ENCODE peak calls at places on chromosomes 4 and X, in six cellular contexts. L is T-helper 9 cell; N is COLO829; Q is NCI-H1105; H is iPS-NIHi11; T is stimulated activated CD4-positive, alpha-beta T cell treated with anti-CD3 and anti-CD28 coated beads, Interleukin-1b, Interleukin-23, amount 100 ng/mL, for 24 hours. C is an unnamed sample.

GRCh38 chr4:153083447-153083921 is 120.8 kb upstream of the TRIM2 start:
- DNase-seq in L (peak), N (peak), Q (peak), H (peak), T (peak), C (peak)

GRCh38 chrX:4830880-4831557 is 1117.6 kb upstream of the PRKX start:
- DNase-seq in L (no peak), N (no peak), Q (no peak), H (no peak), T (no peak), C (no peak)

GRCh38 chrX:55486736-55487135 is 2.9 kb downstream of the USP51 start:
- DNase-seq in L (no peak), N (no peak), Q (no peak), H (no peak), T (no peak), C (no peak)

GRCh38 chr4:148539387-148539786 is 97.2 kb upstream of the NR3C2 start:
- DNase-seq in L (no peak), N (no peak), Q (no peak), H (peak), T (no peak), C (no peak)

GRCh38 chr4:169099775-169100180 is 89.7 kb upstream of the CBR4 start:
- DNase-seq in L (no peak), N (no peak), Q (no peak), H (no peak), T (no peak), C (no peak)

GRCh38 chr4:184261246-184261645 is 43.6 kb upstream of the ENPP6 start:
- DNase-seq in L (no peak), N (no peak), Q (no peak), H (no peak), T (no peak), C (peak)

GRCh38 chr4:4443821-4444220 is 56.9 kb downstream of the NSG1 start:
- DNase-seq in L (no peak), N (no peak), Q (no peak), H (no peak), T (no peak), C (no peak)

GRCh38 chr4:80101768-80102116 is 28.7 kb upstream of the ANTXR2 start:
- DNase-seq in L (no peak), N (peak), Q (no peak), H (no peak), T (no peak), C (no peak)

GRCh38 chrX:71111141-71111843 is at the start of gene IL2RG:
- DNase-seq in L (peak), N (no peak), Q (no peak), H (no peak), T (peak), C (peak)

GRCh38 chr4:124427095-124427767 is 285.3 kb downstream of the ANKRD50 start:
- DNase-seq in L (no peak), N (peak), Q (no peak), H (no peak), T (no peak), C (no peak)

GRCh38 chr4:184275766-184276165 is 58.1 kb upstream of the ENPP6 start:
- DNase-seq in L (no peak), N (no peak), Q (no peak), H (no peak), T (no peak), C (no peak)

GRCh38 chr4:1505511-1506451 is 99.5 kb upstream of the NKX1-1 start:
- DNase-seq in L (no peak), N (no peak), Q (no peak), H (peak), T (no peak), C (no peak)

GRCh38 chr4:146407257-146407656 is 114.5 kb downstream of the SLC10A7 start:
- DNase-seq in L (no peak), N (no peak), Q (no peak), H (no peak), T (no peak), C (no peak)

GRCh38 chr4:183541081-183542045 is 36.5 kb downstream of the ING2 start:
- DNase-seq in L (no peak), N (no peak), Q (no peak), H (peak), T (no peak), C (no peak)

GRCh38 chrX:140949231-140949630 is 53.2 kb upstream of the SPANXB1 start:
- DNase-seq in L (no peak), N (no peak), Q (no peak), H (no peak), T (no peak), C (no peak)

GRCh38 chr4:86834901-86835300 is 14.3 kb downstream of the SLC10A6 start:
- DNase-seq in L (no peak), N (no peak), Q (no peak), H (no peak), T (no peak), C (no peak)

GRCh38 chrX:54494970-54495813 is 842 bp downstream of the FGD1 start:
- DNase-seq in L (no peak), N (no peak), Q (no peak), H (peak), T (no peak), C (no peak)

GRCh38 chrX:71911023-71911730 is 532 bp downstream of the NHSL2 start:
- DNase-seq in L (peak), N (no peak), Q (no peak), H (peak), T (peak), C (no peak)

GRCh38 chr4:7434766-7435150 is at the start of gene PSAPL1:
- DNase-seq in L (no peak), N (peak), Q (no peak), H (peak), T (no peak), C (no peak)

GRCh38 chr4:71187399-71188196 is 151.2 kb upstream of the SLC4A4 start:
- DNase-seq in L (peak), N (no peak), Q (no peak), H (no peak), T (no peak), C (no peak)

GRCh38 chr4:187294861-187295260 is 571.2 kb upstream of the FAT1 start:
- DNase-seq in L (no peak), N (no peak), Q (no peak), H (no peak), T (no peak), C (no peak)

GRCh38 chr4:3878678-3879077 is 112.5 kb downstream of the ADRA2C start:
- DNase-seq in L (no peak), N (no peak), Q (no peak), H (no peak), T (no peak), C (no peak)

GRCh38 chr4:72997409-72997808 is 72.1 kb downstream of the COX18 start:
- DNase-seq in L (no peak), N (no peak), Q (no peak), H (no peak), T (no peak), C (no peak)

GRCh38 chr4:120005091-120005490 is 61.6 kb downstream of the MAD2L1 start:
- DNase-seq in L (no peak), N (no peak), Q (no peak), H (no peak), T (no peak), C (no peak)

GRCh38 chr4:186570193-186570996 is 15.0 kb upstream of the MTNR1A start:
- DNase-seq in L (no peak), N (no peak), Q (no peak), H (no peak), T (no peak), C (no peak)

GRCh38 chr4:140138428-140138827 is 15.6 kb downstream of the MAML3 start:
- DNase-seq in L (no peak), N (no peak), Q (no peak), H (no peak), T (no peak), C (no peak)

GRCh38 chrX:46208225-46208854 is 336.9 kb downstream of the ZNF674 start:
- DNase-seq in L (no peak), N (no peak), Q (no peak), H (no peak), T (no peak), C (no peak)

GRCh38 chr4:30721353-30722091 is 1.4 kb downstream of the PCDH7 start:
- DNase-seq in L (no peak), N (no peak), Q (peak), H (peak), T (no peak), C (no peak)

GRCh38 chr4:185738038-185738552 is 73.9 kb downstream of the SORBS2 start:
- DNase-seq in L (no peak), N (no peak), Q (no peak), H (no peak), T (no peak), C (no peak)

GRCh38 chr4:110202024-110202423 is 3.6 kb upstream of the ELOVL6 start:
- DNase-seq in L (no peak), N (no peak), Q (no peak), H (no peak), T (no peak), C (no peak)